ENCODE peak calls at places on chromosomes 3 and 15, in nine cellular contexts. One of them, this sample, is unnamed.
A peak's percentile ranks its signal among the peaks of the same experiment; 100 is the strongest.

GRCh38 chr3:16090013-16090412 is 84.5 kb upstream of the GALNT15 start:
- DNase-seq in cardiac muscle cell: no peak
- DNase-seq in adipocyte: peak; percentile 94
- DNase-seq in breast epithelium: no peak
- DNase-seq in RWPE2: no peak
- DNase-seq in Caco-2: no peak
- DNase-seq in heart left ventricle: no peak
- DNase-seq in DND-41: no peak
- DNase-seq in ovary: no peak
- DNase-seq in this sample: no peak

GRCh38 chr15:70505411-70505919 is 257.9 kb downstream of the UACA start:
- DNase-seq in breast epithelium: peak; percentile 41
- DNase-seq in cardiac muscle cell: no peak
- DNase-seq in ovary: no peak
- DNase-seq in adipocyte: peak; percentile 79
- DNase-seq in RWPE2: peak; percentile 94
- DNase-seq in Caco-2: no peak
- DNase-seq in heart left ventricle: no peak
- DNase-seq in DND-41: no peak
- DNase-seq in this sample: no peak

GRCh38 chr3:11755276-11755675 is 91.4 kb downstream of the TAMM41 start:
- DNase-seq in ovary: no peak
- DNase-seq in cardiac muscle cell: no peak
- DNase-seq in heart left ventricle: no peak
- DNase-seq in breast epithelium: no peak
- DNase-seq in RWPE2: no peak
- DNase-seq in DND-41: no peak
- DNase-seq in Caco-2: no peak
- DNase-seq in adipocyte: no peak
- DNase-seq in this sample: no peak

GRCh38 chr3:168624892-168625291 is 529.2 kb upstream of the GOLIM4 start:
- DNase-seq in ovary: no peak
- DNase-seq in cardiac muscle cell: peak; percentile 19
- DNase-seq in DND-41: no peak
- DNase-seq in adipocyte: no peak
- DNase-seq in Caco-2: no peak
- DNase-seq in breast epithelium: no peak
- DNase-seq in heart left ventricle: no peak
- DNase-seq in RWPE2: no peak
- DNase-seq in this sample: peak; percentile 66

GRCh38 chr15:56232058-56232457 is 11.6 kb downstream of the RFX7 start:
- DNase-seq in cardiac muscle cell: no peak
- DNase-seq in adipocyte: no peak
- DNase-seq in Caco-2: no peak
- DNase-seq in breast epithelium: no peak
- DNase-seq in RWPE2: no peak
- DNase-seq in DND-41: peak; percentile 22
- DNase-seq in ovary: no peak
- DNase-seq in heart left ventricle: no peak
- DNase-seq in this sample: no peak

GRCh38 chr3:195849322-195850074 is 37.8 kb upstream of the MUC4 start:
- DNase-seq in cardiac muscle cell: peak; percentile 46
- DNase-seq in heart left ventricle: no peak
- DNase-seq in adipocyte: no peak
- DNase-seq in RWPE2: no peak
- DNase-seq in ovary: peak; percentile 83
- DNase-seq in breast epithelium: no peak
- DNase-seq in Caco-2: no peak
- DNase-seq in DND-41: no peak
- DNase-seq in this sample: no peak

GRCh38 chr3:120855665-120856437 is 52.2 kb upstream of the STXBP5L start:
- DNase-seq in RWPE2: no peak
- DNase-seq in ovary: peak; percentile 93
- DNase-seq in breast epithelium: no peak
- DNase-seq in cardiac muscle cell: no peak
- DNase-seq in Caco-2: no peak
- DNase-seq in DND-41: no peak
- DNase-seq in adipocyte: peak; percentile 38
- DNase-seq in heart left ventricle: peak; percentile 16
- DNase-seq in this sample: no peak

GRCh38 chr3:62611541-62612240 is 238.3 kb upstream of the FEZF2 start:
- DNase-seq in heart left ventricle: no peak
- DNase-seq in ovary: no peak
- DNase-seq in RWPE2: no peak
- DNase-seq in adipocyte: no peak
- DNase-seq in Caco-2: no peak
- DNase-seq in cardiac muscle cell: no peak
- DNase-seq in breast epithelium: no peak
- DNase-seq in DND-41: no peak
- DNase-seq in this sample: no peak

GRCh38 chr3:52881834-52882233 is 15.5 kb downstream of the STIMATE start:
- DNase-seq in RWPE2: no peak
- DNase-seq in breast epithelium: no peak
- DNase-seq in ovary: no peak
- DNase-seq in adipocyte: no peak
- DNase-seq in heart left ventricle: no peak
- DNase-seq in DND-41: no peak
- DNase-seq in cardiac muscle cell: no peak
- DNase-seq in Caco-2: no peak
- DNase-seq in this sample: no peak

GRCh38 chr3:72336114-72336651 is 512.1 kb downstream of the SHQ1 start:
- DNase-seq in breast epithelium: no peak
- DNase-seq in Caco-2: no peak
- DNase-seq in DND-41: no peak
- DNase-seq in ovary: no peak
- DNase-seq in cardiac muscle cell: no peak
- DNase-seq in RWPE2: peak; percentile 11
- DNase-seq in heart left ventricle: no peak
- DNase-seq in adipocyte: no peak
- DNase-seq in this sample: no peak

GRCh38 chr15:38614621-38615020 is 50.0 kb upstream of the RASGRP1 start:
- DNase-seq in breast epithelium: no peak
- DNase-seq in RWPE2: no peak
- DNase-seq in ovary: no peak
- DNase-seq in adipocyte: no peak
- DNase-seq in cardiac muscle cell: no peak
- DNase-seq in heart left ventricle: no peak
- DNase-seq in Caco-2: no peak
- DNase-seq in DND-41: no peak
- DNase-seq in this sample: no peak

GRCh38 chr3:84245779-84246178 is 713.0 kb upstream of the CADM2 start:
- DNase-seq in cardiac muscle cell: peak; percentile 8
- DNase-seq in Caco-2: no peak
- DNase-seq in DND-41: no peak
- DNase-seq in adipocyte: no peak
- DNase-seq in heart left ventricle: no peak
- DNase-seq in ovary: no peak
- DNase-seq in RWPE2: no peak
- DNase-seq in breast epithelium: no peak
- DNase-seq in this sample: no peak

GRCh38 chr3:12193485-12194165 is 34.9 kb upstream of the TIMP4 start:
- DNase-seq in adipocyte: peak; percentile 96
- DNase-seq in ovary: no peak
- DNase-seq in cardiac muscle cell: no peak
- DNase-seq in DND-41: no peak
- DNase-seq in breast epithelium: no peak
- DNase-seq in Caco-2: no peak
- DNase-seq in RWPE2: peak; percentile 82
- DNase-seq in heart left ventricle: no peak
- DNase-seq in this sample: no peak

GRCh38 chr3:79086514-79086913 is 681.3 kb downstream of the ROBO1 start:
- DNase-seq in DND-41: peak; percentile 38
- DNase-seq in heart left ventricle: peak; percentile 6
- DNase-seq in cardiac muscle cell: peak; percentile 74
- DNase-seq in adipocyte: peak; percentile 84
- DNase-seq in RWPE2: no peak
- DNase-seq in ovary: no peak
- DNase-seq in breast epithelium: no peak
- DNase-seq in Caco-2: peak; percentile 51
- DNase-seq in this sample: peak; percentile 79

GRCh38 chr15:76460871-76461270 is 124.3 kb downstream of the ISL2 start:
- DNase-seq in Caco-2: no peak
- DNase-seq in DND-41: no peak
- DNase-seq in RWPE2: no peak
- DNase-seq in cardiac muscle cell: no peak
- DNase-seq in heart left ventricle: no peak
- DNase-seq in breast epithelium: no peak
- DNase-seq in ovary: no peak
- DNase-seq in adipocyte: peak; percentile 21
- DNase-seq in this sample: no peak

DNA sequence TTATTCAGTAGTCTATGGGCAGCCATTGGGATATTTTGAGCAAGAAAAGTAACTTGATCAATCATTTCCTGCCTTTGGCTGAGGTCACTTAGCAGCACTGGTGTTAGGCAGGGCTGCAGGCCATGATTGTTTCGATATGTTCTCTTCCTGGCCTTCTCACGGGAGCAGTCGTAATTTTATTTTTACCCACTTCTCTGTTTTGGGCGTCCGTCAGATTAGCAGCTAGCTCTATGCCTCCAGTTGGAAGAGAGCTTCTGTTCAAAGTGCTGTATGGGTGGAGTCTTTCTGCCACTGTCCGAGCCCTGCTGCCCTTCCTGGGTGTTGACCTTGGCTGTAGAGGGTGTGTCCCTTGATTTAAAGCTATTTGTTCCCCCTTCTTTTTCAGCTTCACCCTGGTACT is 123.4 kb upstream of the ROPN1 start:
- DNase-seq in Caco-2: no peak
- DNase-seq in ovary: no peak
- DNase-seq in breast epithelium: no peak
- DNase-seq in DND-41: no peak
- DNase-seq in cardiac muscle cell: no peak
- DNase-seq in heart left ventricle: no peak
- DNase-seq in adipocyte: no peak
- DNase-seq in RWPE2: no peak
- DNase-seq in this sample: no peak
- H3K4me1 ChIP-seq in Caco-2: no peaks in the 10 kb centered on the region
- H3K4me1 ChIP-seq in ovary: peaks cover 2% of the 10 kb centered on the region
- H3K4me1 ChIP-seq in breast epithelium: no peaks in the 10 kb centered on the region
- H3K4me1 ChIP-seq in DND-41: no peaks in the 10 kb centered on the region
- H3K4me1 ChIP-seq in cardiac muscle cell: no peaks in the 10 kb centered on the region
- H3K4me1 ChIP-seq in heart left ventricle: peaks cover 31% of the 10 kb centered on the region
- H3K4me1 ChIP-seq in adipocyte: peaks cover 43% of the 10 kb centered on the region
- H3K4me1 ChIP-seq in RWPE2: peaks cover 20% of the 10 kb centered on the region
- H3K4me1 ChIP-seq in this sample: no peaks in the 10 kb centered on the region

GRCh38 chr3:128845119-128845518 is 34.3 kb upstream of the ACAD9 start:
- DNase-seq in breast epithelium: no peak
- DNase-seq in DND-41: no peak
- DNase-seq in heart left ventricle: no peak
- DNase-seq in Caco-2: no peak
- DNase-seq in RWPE2: no peak
- DNase-seq in ovary: no peak
- DNase-seq in adipocyte: no peak
- DNase-seq in cardiac muscle cell: peak; percentile 17
- DNase-seq in this sample: peak; percentile 32
- H3K4me3 ChIP-seq in breast epithelium: peak overlapping the region; percentile 67
- H3K4me3 ChIP-seq in DND-41: no peak overlapping the region
- H3K4me3 ChIP-seq in heart left ventricle: no peak overlapping the region
- H3K4me3 ChIP-seq in Caco-2: no peak overlapping the region
- H3K4me3 ChIP-seq in RWPE2: no peak overlapping the region
- H3K4me3 ChIP-seq in ovary: no peak overlapping the region
- H3K4me3 ChIP-seq in adipocyte: no peak overlapping the region
- H3K4me3 ChIP-seq in cardiac muscle cell: no peak overlapping the region
- H3K4me3 ChIP-seq in this sample: no peak overlapping the region

GRCh38 chr3:61032991-61033390 is 218.3 kb downstream of the FHIT start:
- DNase-seq in cardiac muscle cell: no peak
- DNase-seq in ovary: no peak
- DNase-seq in breast epithelium: no peak
- DNase-seq in DND-41: no peak
- DNase-seq in adipocyte: no peak
- DNase-seq in Caco-2: no peak
- DNase-seq in RWPE2: no peak
- DNase-seq in heart left ventricle: no peak
- DNase-seq in this sample: no peak
- H3K9me3 ChIP-seq in cardiac muscle cell: no peaks in the 10 kb centered on the region
- H3K9me3 ChIP-seq in ovary: no peaks in the 10 kb centered on the region
- H3K9me3 ChIP-seq in breast epithelium: no peaks in the 10 kb centered on the region
- H3K9me3 ChIP-seq in DND-41: no peaks in the 10 kb centered on the region
- H3K9me3 ChIP-seq in adipocyte: no peaks in the 10 kb centered on the region
- H3K9me3 ChIP-seq in Caco-2: no peaks in the 10 kb centered on the region
- H3K9me3 ChIP-seq in RWPE2: no peaks in the 10 kb centered on the region
- H3K9me3 ChIP-seq in heart left ventricle: peaks cover 5% of the 10 kb centered on the region
- H3K9me3 ChIP-seq in this sample: no peaks in the 10 kb centered on the region

GRCh38 chr15:44716983-44717602 is 5.8 kb downstream of the B2M start:
- DNase-seq in cardiac muscle cell: no peak
- DNase-seq in Caco-2: no peak
- DNase-seq in DND-41: no peak
- DNase-seq in breast epithelium: no peak
- DNase-seq in adipocyte: no peak
- DNase-seq in RWPE2: no peak
- DNase-seq in heart left ventricle: no peak
- DNase-seq in ovary: no peak
- DNase-seq in this sample: no peak

GRCh38 chr15:44715797-44716334 is 4.5 kb downstream of the B2M start:
- DNase-seq in adipocyte: no peak
- DNase-seq in RWPE2: no peak
- DNase-seq in cardiac muscle cell: no peak
- DNase-seq in ovary: no peak
- DNase-seq in breast epithelium: no peak
- DNase-seq in Caco-2: no peak
- DNase-seq in DND-41: no peak
- DNase-seq in heart left ventricle: no peak
- DNase-seq in this sample: no peak

GRCh38 chr15:44713006-44713966 is 2.0 kb downstream of the B2M start:
- DNase-seq in Caco-2: no peak
- DNase-seq in cardiac muscle cell: no peak
- DNase-seq in ovary: no peak
- DNase-seq in adipocyte: peak; percentile 48
- DNase-seq in DND-41: no peak
- DNase-seq in heart left ventricle: no peak
- DNase-seq in breast epithelium: no peak
- DNase-seq in RWPE2: no peak
- DNase-seq in this sample: no peak

GRCh38 chr15:44712108-44713005 is 1.0 kb downstream of the B2M start:
- DNase-seq in ovary: peak; percentile 67
- DNase-seq in DND-41: peak; percentile 82
- DNase-seq in adipocyte: peak; percentile 92
- DNase-seq in heart left ventricle: peak; percentile 89
- DNase-seq in RWPE2: no peak
- DNase-seq in cardiac muscle cell: no peak
- DNase-seq in breast epithelium: peak; percentile 68
- DNase-seq in Caco-2: no peak
- DNase-seq in this sample: peak; percentile 79

DNA sequence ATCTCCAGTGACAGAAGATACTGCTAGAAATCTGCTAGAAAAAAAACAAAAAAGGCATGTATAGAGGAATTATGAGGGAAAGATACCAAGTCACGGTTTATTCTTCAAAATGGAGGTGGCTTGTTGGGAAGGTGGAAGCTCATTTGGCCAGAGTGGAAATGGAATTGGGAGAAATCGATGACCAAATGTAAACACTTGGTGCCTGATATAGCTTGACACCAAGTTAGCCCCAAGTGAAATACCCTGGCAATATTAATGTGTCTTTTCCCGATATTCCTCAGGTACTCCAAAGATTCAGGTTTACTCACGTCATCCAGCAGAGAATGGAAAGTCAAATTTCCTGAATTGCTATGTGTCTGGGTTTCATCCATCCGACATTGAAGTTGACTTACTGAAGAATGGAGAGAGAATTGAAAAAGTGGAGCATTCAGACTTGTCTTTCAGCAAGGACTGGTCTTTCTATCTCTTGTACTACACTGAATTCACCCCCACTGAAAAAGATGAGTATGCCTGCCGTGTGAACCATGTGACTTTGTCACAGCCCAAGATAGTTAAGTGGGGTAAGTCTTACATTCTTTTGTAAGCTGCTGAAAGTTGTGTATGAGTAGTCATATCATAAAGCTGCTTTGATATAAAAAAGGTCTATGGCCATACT is 4.0 kb downstream of the B2M start:
- DNase-seq in breast epithelium: no peak
- DNase-seq in Caco-2: no peak
- DNase-seq in heart left ventricle: no peak
- DNase-seq in ovary: no peak
- DNase-seq in cardiac muscle cell: peak; percentile 20
- DNase-seq in DND-41: no peak
- DNase-seq in RWPE2: no peak
- DNase-seq in adipocyte: no peak
- DNase-seq in this sample: no peak
- H3K4me1 ChIP-seq in breast epithelium: no peaks in the 10 kb centered on the region
- H3K4me1 ChIP-seq in Caco-2: no peaks in the 10 kb centered on the region
- H3K4me1 ChIP-seq in heart left ventricle: peaks cover 32% of the 10 kb centered on the region
- H3K4me1 ChIP-seq in ovary: peaks cover 4% of the 10 kb centered on the region
- H3K4me1 ChIP-seq in cardiac muscle cell: peaks cover 31% of the 10 kb centered on the region
- H3K4me1 ChIP-seq in DND-41: peaks cover 45% of the 10 kb centered on the region
- H3K4me1 ChIP-seq in RWPE2: peaks cover 6% of the 10 kb centered on the region
- H3K4me1 ChIP-seq in adipocyte: peaks cover 17% of the 10 kb centered on the region
- H3K4me1 ChIP-seq in this sample: peaks cover 4% of the 10 kb centered on the region